ENCODE peak calls at places on chromosomes 7 and 10, in seven cellular contexts. C, A, O, M, H, P and U are unnamed samples. For H3K9me3 and H3K4me1, the result is how much of the 10 kb centered on the place peaks cover.

GRCh38 chr10:93468532-93469213 is 13.5 kb downstream of the MYOF start:
- DNase-seq in C (peak), A (peak), O (peak), M (no peak), H (no peak), P (peak), U (no peak)

GRCh38 chr10:23367896-23368685 is 23.5 kb upstream of the C10orf67 start:
- DNase-seq in C (no peak), A (no peak), O (no peak), M (no peak), H (no peak), P (no peak), U (no peak)

GRCh38 chr10:73965890-73966768 is 31.8 kb upstream of the VCL start:
- DNase-seq in C (peak), A (peak), O (peak), M (peak), H (no peak), P (peak), U (peak)

GRCh38 chr7:107029061-107029763 is 15.3 kb upstream of the PRKAR2B start:
- DNase-seq in C (no peak), A (peak), O (no peak), M (no peak), H (no peak), P (no peak), U (no peak)

GRCh38 chr7:152762056-152762455 is 2.5 kb downstream of the ACTR3B start:
- DNase-seq in C (no peak), A (peak), O (no peak), M (no peak), H (no peak), P (no peak), U (no peak)

GRCh38 chr7:135147899-135148721 is at the start of gene TMEM140:
- DNase-seq in C (peak), A (peak), O (no peak), M (peak), H (no peak), P (no peak), U (peak)

GRCh38 chr10:30006410-30006809 is 53.0 kb downstream of the JCAD start:
- DNase-seq in C (no peak), A (no peak), O (no peak), M (no peak), H (no peak), P (no peak), U (no peak)

GRCh38 chr10:71767420-71768035 is 5.8 kb downstream of the VSIR start:
- DNase-seq in C (peak), A (no peak), O (no peak), M (no peak), H (peak), P (peak), U (no peak)

GRCh38 chr7:135316648-135317313 is 83.1 kb downstream of the STRA8 start:
- DNase-seq in C (no peak), A (no peak), O (no peak), M (no peak), H (peak), P (no peak), U (no peak)

GRCh38 chr10:86255405-86256251 is 111.0 kb downstream of the GRID1 start:
- DNase-seq in C (no peak), A (no peak), O (no peak), M (no peak), H (peak), P (no peak), U (no peak)

GRCh38 chr7:92058040-92058439 is 76.2 kb downstream of the CYP51A1 start:
- DNase-seq in C (no peak), A (no peak), O (no peak), M (no peak), H (no peak), P (no peak), U (no peak)

GRCh38 chr7:156497776-156498509 is 142.6 kb upstream of the RNF32 start:
- DNase-seq in C (no peak), A (no peak), O (no peak), M (no peak), H (peak), P (no peak), U (no peak)

GRCh38 chr7:106047146-106047545 is 65.0 kb downstream of the SYPL1 start:
- DNase-seq in C (no peak), A (no peak), O (no peak), M (no peak), H (no peak), P (no peak), U (no peak)

GRCh38 chr10:79444243-79445119 is 943 bp downstream of the ZCCHC24 start:
- DNase-seq in C (no peak), A (peak), O (no peak), M (peak), H (peak), P (peak), U (peak)

GRCh38 chr7:133853706-133854276 is 273.3 kb upstream of the LRGUK start:
- DNase-seq in C (peak), A (peak), O (peak), M (peak), H (no peak), P (no peak), U (no peak)

GRCh38 chr10:62024026-62024701 is 122.7 kb downstream of the ARID5B start:
- DNase-seq in C (no peak), A (no peak), O (no peak), M (no peak), H (no peak), P (no peak), U (no peak)

GRCh38 chr10:79299397-79300370 is 47.6 kb upstream of the PPIF start:
- DNase-seq in C (no peak), A (peak), O (no peak), M (no peak), H (no peak), P (peak), U (no peak)

GRCh38 chr7:2041496-2042367 is 191.0 kb downstream of the MAD1L1 start:
- DNase-seq in C (no peak), A (no peak), O (no peak), M (no peak), H (no peak), P (peak), U (no peak)

GRCh38 chr10:12978885-12979284 is 22.6 kb downstream of the CCDC3 start:
- DNase-seq in C (no peak), A (no peak), O (no peak), M (no peak), H (no peak), P (no peak), U (no peak)

GRCh38 chr10:129078322-129078721 is 388.7 kb upstream of the MGMT start:
- DNase-seq in C (no peak), A (no peak), O (no peak), M (no peak), H (no peak), P (no peak), U (no peak)

GRCh38 chr10:113447278-113447677 is 105.6 kb upstream of the HABP2 start:
- DNase-seq in C (no peak), A (no peak), O (no peak), M (no peak), H (no peak), P (no peak), U (no peak)

GRCh38 chr7:92973964-92974363 is 137.6 kb upstream of the CDK6 start:
- DNase-seq in C (no peak), A (peak), O (no peak), M (no peak), H (no peak), P (no peak), U (no peak)

GRCh38 chr7:157228864-157229422 is 90.2 kb downstream of the UBE3C start:
- DNase-seq in C (peak), A (peak), O (no peak), M (no peak), H (no peak), P (no peak), U (no peak)

GRCh38 chr10:132375795-132376297 is 21.2 kb upstream of the PWWP2B start:
- DNase-seq in C (no peak), A (no peak), O (no peak), M (no peak), H (no peak), P (peak), U (no peak)

GRCh38 chr7:86972072-86972471 is 87.4 kb downstream of the ELAPOR2 start:
- DNase-seq in C (no peak), A (no peak), O (no peak), M (no peak), H (no peak), P (no peak), U (no peak)

GRCh38 chr7:115864082-115864481 is 166.5 kb downstream of the TFEC start:
- DNase-seq in C (no peak), A (no peak), O (no peak), M (no peak), H (no peak), P (no peak), U (no peak)

GRCh38 chr10:42924484-42924883 is 141.9 kb downstream of the BMS1 start:
- DNase-seq in C (no peak), A (no peak), O (no peak), M (no peak), H (no peak), P (no peak), U (no peak)

GRCh38 chr10:103845983-103846382 is 9.4 kb downstream of the SH3PXD2A start:
- DNase-seq in C (no peak), A (no peak), O (no peak), M (no peak), H (no peak), P (peak), U (no peak)

GRCh38 chr7:129774359-129774758 is 162.8 kb downstream of the NRF1 start:
- DNase-seq in C (no peak), A (no peak), O (no peak), M (no peak), H (no peak), P (no peak), U (no peak)

GRCh38 chr7:70787275-70787674 is 344.7 kb upstream of the GALNT17 start:
- DNase-seq in C (no peak), A (no peak), O (no peak), M (no peak), H (peak), P (no peak), U (no peak)

GRCh38 chr7:94183289-94183749 is 179.2 kb upstream of the BET1 start:
- DNase-seq in C (peak), A (peak), O (peak), M (no peak), H (no peak), P (peak), U (no peak)

GRCh38 chr10:88819290-88819689 is 16.8 kb downstream of the LIPM start:
- DNase-seq in C (no peak), A (peak), O (no peak), M (no peak), H (no peak), P (no peak), U (no peak)

GRCh38 chr10:44176311-44176710 is 208.6 kb downstream of the CXCL12 start:
- DNase-seq in C (no peak), A (no peak), O (no peak), M (no peak), H (no peak), P (no peak), U (no peak)

GRCh38 chr7:99762680-99763327 is 21.2 kb downstream of the CYP3A4 start:
- DNase-seq in C (no peak), A (peak), O (no peak), M (peak), H (no peak), P (peak), U (peak)

GRCh38 chr10:102421645-102422585 is 1.3 kb downstream of the FBXL15 start:
- DNase-seq in C (peak), A (no peak), O (no peak), M (no peak), H (peak), P (peak), U (peak)
- TF ChIP-seq POLR2A in C (no peak), A (no peak), O (no peak), M (no peak), H (no peak), P (peak), U (peak)

DNA sequence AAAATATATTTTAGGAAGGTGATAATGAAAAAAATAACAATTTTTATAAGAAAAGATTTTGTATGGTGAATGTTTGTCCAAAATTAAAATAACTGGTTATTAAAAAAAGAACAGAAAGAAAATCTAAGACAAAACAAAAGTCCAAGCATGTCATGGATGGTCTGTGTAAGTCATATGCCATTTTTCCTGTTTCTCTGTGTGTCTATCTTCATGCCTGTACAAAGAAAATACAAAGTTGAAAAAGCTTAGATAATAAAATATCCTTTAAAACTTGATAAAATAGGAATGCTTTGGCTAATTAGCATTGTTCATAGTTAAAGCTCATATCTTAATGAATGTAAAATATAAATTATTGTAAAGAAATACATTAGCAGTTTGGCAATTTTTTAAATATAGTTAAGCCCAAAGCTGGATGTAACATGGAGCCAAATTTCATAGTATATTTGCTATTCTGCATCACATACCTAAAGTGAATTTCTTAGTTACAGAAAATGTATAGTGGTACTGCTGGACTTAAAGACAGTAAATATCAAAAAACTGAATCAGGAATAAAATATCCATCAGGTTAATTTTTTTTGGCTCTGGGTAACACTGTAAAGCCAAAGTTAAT is 661.1 kb downstream of the PCDH15 start:
- DNase-seq in C (no peak), A (no peak), O (no peak), M (no peak), H (no peak), P (no peak), U (no peak)
- H3K9me3 ChIP-seq in C (half or more), A (under half), O (under half), M (under half), H (under half), P (under half), U (under half)

DNA sequence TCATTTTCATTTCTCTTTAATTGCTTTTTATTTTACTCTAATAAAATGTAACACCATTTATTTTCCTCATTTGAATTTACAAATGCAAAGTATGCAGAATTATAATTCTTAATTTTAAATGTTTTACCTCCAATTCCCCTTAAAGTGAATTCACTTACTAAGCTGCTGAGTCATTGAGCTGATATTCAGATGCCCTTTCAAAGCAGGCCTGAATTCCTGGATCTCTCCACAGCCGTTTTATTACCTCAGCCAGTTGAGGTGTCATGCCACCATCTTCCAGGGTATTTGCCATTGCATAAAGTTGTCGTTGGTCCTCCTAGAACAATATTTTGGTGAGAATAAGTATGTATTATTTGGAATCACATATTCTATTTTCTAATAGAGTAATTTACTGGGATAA is 33.2 kb downstream of the GNAT3 start:
- DNase-seq in C (no peak), A (peak), O (no peak), M (no peak), H (no peak), P (no peak), U (no peak)
- H3K4me1 ChIP-seq in C (under half), A (under half), O (under half), M (under half), H (under half), P (under half), U (under half)

GRCh38 chr10:101903827-101904520 is 60.4 kb upstream of the KCNIP2 start:
- DNase-seq in C (no peak), A (peak), O (no peak), M (no peak), H (peak), P (no peak), U (no peak)

GRCh38 chr10:101902032-101902799 is 58.6 kb upstream of the KCNIP2 start:
- DNase-seq in C (no peak), A (no peak), O (no peak), M (no peak), H (no peak), P (no peak), U (no peak)

GRCh38 chr10:101897633-101898032 is 54.0 kb upstream of the KCNIP2 start:
- DNase-seq in C (no peak), A (peak), O (no peak), M (peak), H (no peak), P (peak), U (peak)

GRCh38 chr10:101905241-101905640 is 61.6 kb upstream of the KCNIP2 start:
- DNase-seq in C (no peak), A (no peak), O (no peak), M (no peak), H (no peak), P (no peak), U (no peak)

DNA sequence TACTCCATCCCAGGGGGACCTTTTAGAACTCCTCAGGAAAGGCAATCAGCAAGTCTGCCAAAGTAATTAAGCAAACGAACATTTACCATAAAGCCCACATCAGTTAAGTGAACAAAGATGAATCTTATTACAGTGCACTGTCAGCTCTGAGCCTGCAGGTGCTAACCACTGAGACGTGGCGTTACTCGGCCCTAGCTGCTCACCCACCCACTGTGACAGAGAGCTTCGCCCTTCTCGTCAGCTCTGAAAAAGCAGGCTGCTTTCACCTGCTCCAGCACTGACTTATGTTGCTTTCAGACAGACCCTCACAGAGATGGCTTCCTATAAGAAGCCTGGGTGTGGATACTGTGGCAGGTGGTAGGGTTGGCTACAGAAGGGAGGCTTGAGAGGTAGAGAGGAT is 57.7 kb upstream of the KCNIP2 start:
- DNase-seq in C (no peak), A (no peak), O (no peak), M (no peak), H (no peak), P (no peak), U (no peak)
- TF ChIP-seq POLR2A in C (no peak), A (no peak), O (no peak), M (no peak), H (no peak), P (no peak), U (no peak)